ENCODE peak calls at places on chromosomes 7 and 10, in eight cellular contexts. H, S, C, Q, J, Y, I and M are unnamed samples.

GRCh38 chr7:50665403-50666123 is 100.4 kb upstream of the DDC start:
- DNase-seq in Q (no peak), H (no peak), S (peak), Y (no peak), C (no peak), I (no peak), J (no peak), M (no peak)

GRCh38 chr7:155205368-155206285 is 92.1 kb upstream of the INSIG1 start:
- DNase-seq in Q (peak), Y (peak), J (no peak), H (no peak), C (peak), I (peak), S (peak), M (peak)

GRCh38 chr7:27303021-27303420 is 60.4 kb downstream of the EVX1 start:
- DNase-seq in I (no peak), Q (no peak), S (no peak), C (peak), Y (no peak), H (no peak), J (no peak), M (no peak)

GRCh38 chr7:130887182-130888016 is 153.4 kb upstream of the KLF14 start:
- DNase-seq in H (no peak), I (peak), Q (no peak), J (no peak), S (peak), C (peak), Y (no peak), M (peak)

GRCh38 chr10:71608863-71609768 is 110.5 kb downstream of the C10orf105 start:
- DNase-seq in I (no peak), H (peak), J (peak), Y (peak), S (peak), C (peak), Q (peak), M (no peak)

GRCh38 chr7:116501425-116502167 is 2.1 kb downstream of the CAV2 start:
- DNase-seq in Y (no peak), Q (no peak), S (peak), J (no peak), I (no peak), C (no peak), H (peak), M (no peak)

GRCh38 chr10:30046476-30046875 is 12.9 kb downstream of the JCAD start:
- DNase-seq in C (no peak), Q (no peak), J (no peak), S (no peak), I (no peak), Y (no peak), H (no peak), M (no peak)

GRCh38 chr10:31939797-31940708 is 11.4 kb upstream of the ARHGAP12 start:
- DNase-seq in H (no peak), C (no peak), J (no peak), Q (no peak), Y (no peak), I (no peak), S (peak), M (no peak)

GRCh38 chr7:124033807-124034753 is 1.2 kb upstream of the TMEM229A start:
- DNase-seq in Q (no peak), J (no peak), H (no peak), I (no peak), Y (no peak), C (no peak), S (no peak), M (no peak)

GRCh38 chr7:94022550-94022949 is 18.4 kb upstream of the BET1 start:
- DNase-seq in J (no peak), H (no peak), Y (no peak), I (no peak), C (no peak), S (peak), Q (no peak), M (no peak)

GRCh38 chr7:17166824-17167379 is 131.6 kb upstream of the AHR start:
- DNase-seq in Q (no peak), S (no peak), I (no peak), Y (no peak), J (no peak), H (no peak), C (no peak), M (no peak)

GRCh38 chr7:93245525-93246432 is 13.6 kb downstream of the VPS50 start:
- DNase-seq in H (no peak), C (peak), I (peak), Y (no peak), S (peak), Q (peak), J (no peak), M (no peak)